ENCODE peak calls at places on chromosomes 13 and 19, in eight cellular contexts. Z is spleen, L is astrocyte, G is NB4, C is neural progenitor cell, E is AG04449, Y is IMR-90, X is AG04450. Q is an unnamed sample.

GRCh38 chr19:11123076-11123567 is 32.5 kb downstream of the SPC24 start:
- DNase-seq in Z (no peak), L (no peak), G (no peak), C (no peak), E (no peak), Y (no peak), X (no peak), Q (no peak)

GRCh38 chr13:40330950-40331349 is 335.5 kb downstream of the FOXO1 start:
- DNase-seq in Z (no peak), L (no peak), G (no peak), C (no peak), E (no peak), Y (no peak), X (no peak), Q (no peak)

GRCh38 chr19:4521170-4521887 is 3.0 kb upstream of the PLIN4 start:
- DNase-seq in Z (no peak), L (no peak), G (no peak), C (no peak), E (no peak), Y (no peak), X (no peak), Q (peak; percentile 19)

GRCh38 chr13:36919206-36919832 is 719 bp downstream of the SMAD9 start:
- DNase-seq in Z (no peak), L (peak; percentile 18), G (no peak), C (peak; percentile 76), E (no peak), Y (peak; percentile 17), X (no peak), Q (peak; percentile 11)

GRCh38 chr19:372306-372890 is 27.8 kb upstream of the MIER2 start:
- DNase-seq in Z (peak; percentile 40), L (peak; percentile 69), G (no peak), C (no peak), E (peak; percentile 12), Y (peak; percentile 70), X (peak; percentile 60), Q (peak; percentile 48)

GRCh38 chr13:26971990-26972888 is 199.4 kb downstream of the USP12 start:
- DNase-seq in Z (peak; percentile 72), L (peak; percentile 6), G (peak; percentile 54), C (peak; percentile 58), E (no peak), Y (peak; percentile 20), X (no peak), Q (no peak)

GRCh38 chr13:46630419-46631183 is 77.6 kb downstream of the LRCH1 start:
- DNase-seq in Z (no peak), L (no peak), G (no peak), C (peak; percentile 34), E (no peak), Y (no peak), X (no peak), Q (peak; percentile 34)

GRCh38 chr13:35646061-35646774 is 169.7 kb upstream of the MAB21L1 start:
- DNase-seq in Z (no peak), L (no peak), G (no peak), C (no peak), E (no peak), Y (no peak), X (no peak), Q (no peak)

GRCh38 chr13:33279898-33280549 is 5.5 kb downstream of the STARD13 start:
- DNase-seq in Z (no peak), L (peak; percentile 80), G (no peak), C (no peak), E (no peak), Y (peak; percentile 71), X (no peak), Q (no peak)

GRCh38 chr13:48506092-48506701 is 26.7 kb downstream of the RCBTB2 start:
- DNase-seq in Z (peak; percentile 83), L (no peak), G (no peak), C (no peak), E (no peak), Y (no peak), X (no peak), Q (no peak)

GRCh38 chr13:113857531-113858195 is 6.2 kb downstream of the GAS6 start:
- DNase-seq in Z (no peak), L (no peak), G (no peak), C (peak; percentile 59), E (no peak), Y (no peak), X (no peak), Q (no peak)
- H3K4me3 ChIP-seq in Z (no peak overlapping the region), L (no peak overlapping the region), G (no peak overlapping the region), C (no peak overlapping the region), E (no peak overlapping the region), Y (no peak overlapping the region), X (no peak overlapping the region), Q (no peak overlapping the region)

GRCh38 chr13:103299079-103299478 is 232.9 kb upstream of the SLC10A2 start:
- DNase-seq in Z (no peak), L (no peak), G (no peak), C (peak; percentile 39), E (no peak), Y (no peak), X (no peak), Q (no peak)
- TF ChIP-seq CTCF in Z (no peak), L (no peak), G (no peak), C (peak; percentile 36), E (no peak), Y (no peak), X (no peak), Q (no peak)

GRCh38 chr19:34926685-34927375 is at the start of gene ZNF30:
- DNase-seq in Z (peak; percentile 96), L (peak; percentile 81), G (peak; percentile 79), C (peak; percentile 96), E (peak; percentile 26), Y (peak; percentile 88), X (peak; percentile 78), Q (peak; percentile 88)
- H3K4me3 ChIP-seq in Z (peak within 1 kb of the TSS; percentile 64), L (peak within 1 kb of the TSS; percentile 76), G (peak within 1 kb of the TSS; percentile 66), C (peak within 1 kb of the TSS; percentile 72), E (peak within 1 kb of the TSS; percentile 76), Y (peak within 1 kb of the TSS; percentile 80), X (peak within 1 kb of the TSS; percentile 82), Q (peak within 1 kb of the TSS; percentile 74)

GRCh38 chr19:38795549-38795948 is 6.5 kb downstream of the LGALS7B start:
- DNase-seq in Z (no peak), L (no peak), G (no peak), C (no peak), E (no peak), Y (no peak), X (no peak), Q (no peak)

GRCh38 chr19:38796154-38796553 is 7.2 kb downstream of the LGALS7B start:
- DNase-seq in Z (no peak), L (no peak), G (no peak), C (no peak), E (no peak), Y (no peak), X (no peak), Q (no peak)

GRCh38 chr19:38793671-38794070 is 4.7 kb downstream of the LGALS7B start:
- DNase-seq in Z (no peak), L (no peak), G (no peak), C (no peak), E (no peak), Y (no peak), X (no peak), Q (no peak)

GRCh38 chr19:38793186-38793585 is 4.2 kb downstream of the LGALS7B start:
- DNase-seq in Z (no peak), L (no peak), G (no peak), C (no peak), E (peak; percentile 9), Y (peak; percentile 60), X (no peak), Q (no peak)

DNA sequence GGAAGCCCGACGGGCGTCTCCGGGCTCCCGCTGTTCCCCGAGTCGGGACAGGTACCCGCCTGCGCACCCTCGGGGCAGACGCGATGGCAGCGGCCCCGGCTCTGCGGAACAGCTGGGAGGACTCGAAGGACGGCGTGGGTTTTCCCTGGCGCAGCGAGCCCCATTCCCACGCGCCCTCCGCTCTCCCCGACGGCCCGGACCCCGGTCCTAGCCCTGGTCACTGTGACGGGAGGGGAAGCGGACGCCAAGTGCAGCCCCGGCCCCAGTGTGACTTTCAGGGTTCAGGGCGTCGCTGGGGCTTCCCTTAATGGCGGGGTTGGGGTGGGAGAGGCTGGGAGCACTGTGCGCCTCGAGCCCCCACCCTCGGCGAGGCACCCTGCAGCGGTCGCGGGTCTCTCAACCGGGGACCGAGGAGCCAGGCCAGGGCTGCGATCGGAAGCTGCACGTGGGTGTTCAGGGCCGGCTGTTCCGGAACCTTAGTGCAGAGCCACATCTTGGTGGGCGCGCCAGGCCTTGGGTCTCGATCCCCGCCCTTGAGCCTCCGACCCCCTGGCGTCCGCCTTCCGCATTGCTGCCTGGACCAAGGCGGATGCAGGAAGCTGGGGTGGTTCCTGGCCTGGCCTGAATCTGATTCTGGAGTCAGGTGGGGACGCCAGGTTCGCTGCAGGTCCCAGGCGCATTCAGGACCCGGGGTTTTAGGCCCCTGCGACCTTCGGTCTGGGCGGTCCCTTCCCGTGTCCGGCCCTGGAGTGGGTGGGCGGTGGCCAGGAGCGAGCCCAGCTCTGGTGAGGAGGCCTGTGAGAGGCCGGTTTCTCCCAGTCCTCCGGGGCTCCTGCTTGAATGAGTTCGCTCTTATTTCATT is 3.5 kb downstream of the LGALS7B start:
- DNase-seq in Z (peak; percentile 92), L (no peak), G (no peak), C (no peak), E (no peak), Y (no peak), X (no peak), Q (no peak)
- TF ChIP-seq CTCF in Z (peak; percentile 38), L (no peak), G (no peak), C (no peak), E (peak; percentile 41), Y (no peak), X (peak; percentile 20), Q (peak; percentile 7)

DNA sequence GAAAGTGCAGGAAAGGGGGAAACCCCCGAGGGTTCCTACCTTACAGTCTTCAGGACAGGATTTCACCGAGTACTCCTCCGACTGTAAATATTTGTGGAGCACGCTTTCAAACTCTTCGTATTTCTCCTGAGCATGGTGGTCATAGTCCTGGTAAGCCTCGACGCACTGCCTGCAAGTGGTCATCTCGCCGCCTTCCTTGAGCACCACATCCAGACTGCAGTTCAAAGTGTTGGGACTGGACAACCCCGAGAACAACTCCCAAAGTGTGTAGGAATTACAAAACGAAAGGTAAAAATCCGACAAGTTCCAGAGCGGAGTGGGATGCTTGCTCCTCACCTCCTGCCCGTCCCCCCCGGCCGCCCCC is 349.7 kb downstream of the LIG4 start:
- DNase-seq in Z (no peak), L (peak; percentile 27), G (no peak), C (no peak), E (no peak), Y (peak; percentile 50), X (no peak), Q (peak; percentile 30)
- H3K4me3 ChIP-seq in Z (no peak overlapping the region), L (peak overlapping the region; percentile 84), G (no peak overlapping the region), C (peak overlapping the region; percentile 57), E (peak overlapping the region; percentile 1), Y (peak overlapping the region; percentile 92), X (peak overlapping the region; percentile 79), Q (peak overlapping the region; percentile 59)

GRCh38 chr19:45498411-45499195 is at the start of gene PPM1N:
- DNase-seq in Z (peak; percentile 92), L (no peak), G (peak; percentile 27), C (peak; percentile 84), E (no peak), Y (peak; percentile 17), X (no peak), Q (peak; percentile 40)
- TF ChIP-seq CTCF in Z (peak; percentile 24), L (no peak), G (no peak), C (peak; percentile 36), E (no peak), Y (peak; percentile 3), X (no peak), Q (no peak)

DNA sequence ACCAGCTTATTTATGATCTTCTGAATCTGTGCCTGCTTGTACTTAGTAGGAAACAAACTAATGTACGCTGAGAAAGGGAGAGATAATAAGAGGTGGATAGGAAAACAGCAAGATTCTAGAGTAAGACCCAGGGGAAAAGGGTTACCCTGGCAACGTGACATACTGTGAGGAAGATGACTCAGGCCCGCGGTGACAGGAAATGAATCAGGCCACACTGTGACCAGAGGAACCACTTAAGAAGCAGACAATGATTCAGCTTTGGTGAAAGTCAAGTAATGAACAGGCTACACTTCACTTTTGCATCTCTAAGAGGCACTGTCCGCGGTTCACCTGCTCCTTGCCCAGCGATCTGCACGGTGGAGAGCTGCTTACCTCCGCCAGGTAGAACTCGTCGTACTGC is 158.2 kb downstream of the NALCN start:
- DNase-seq in Z (no peak), L (peak; percentile 94), G (peak; percentile 95), C (peak; percentile 19), E (peak; percentile 77), Y (peak; percentile 86), X (no peak), Q (peak; percentile 76)
- H3K4me3 ChIP-seq in Z (no peak overlapping the region), L (peak overlapping the region; percentile 12), G (peak overlapping the region; percentile 35), C (no peak overlapping the region), E (no peak overlapping the region), Y (no peak overlapping the region), X (no peak overlapping the region), Q (no peak overlapping the region)